ENCODE peak calls at places on chromosomes 2 and 18, in five cellular contexts. R, S, Q, K and J are unnamed samples.
A peak's percentile ranks its signal among the peaks of the same experiment; 100 is the strongest.

GRCh38 chr2:148653437-148653836 is 8.9 kb downstream of the EPC2 start:
- DNase-seq in R (no peak), S (no peak), Q (no peak), K (no peak), J (peak; percentile 18)

GRCh38 chr18:59915606-59916005 is 15.8 kb downstream of the PMAIP1 start:
- DNase-seq in R (no peak), S (no peak), Q (no peak), K (peak; percentile 38), J (no peak)

GRCh38 chr2:28497206-28497605 is 1.3 kb downstream of the PLB1 start:
- DNase-seq in R (no peak), S (no peak), Q (no peak), K (no peak), J (no peak)

GRCh38 chr2:137847443-137847842 is 116.8 kb upstream of the HNMT start:
- DNase-seq in R (no peak), S (no peak), Q (no peak), K (no peak), J (no peak)

GRCh38 chr2:200161458-200161857 is 145.0 kb upstream of the SPATS2L start:
- DNase-seq in R (no peak), S (no peak), Q (no peak), K (no peak), J (no peak)

GRCh38 chr2:237996041-237996593 is 29.3 kb downstream of the UBE2F start:
- DNase-seq in R (no peak), S (no peak), Q (no peak), K (peak; percentile 75), J (no peak)

GRCh38 chr2:11775384-11775783 is 29.0 kb downstream of the LPIN1 start:
- DNase-seq in R (peak; percentile 61), S (no peak), Q (no peak), K (peak; percentile 78), J (peak; percentile 59)

GRCh38 chr2:23545811-23546210 is 160.8 kb downstream of the KLHL29 start:
- DNase-seq in R (no peak), S (no peak), Q (no peak), K (no peak), J (no peak)

GRCh38 chr2:141878016-141878415 is 252.8 kb downstream of the LRP1B start:
- DNase-seq in R (no peak), S (no peak), Q (no peak), K (no peak), J (no peak)

GRCh38 chr2:214808481-214808931 is 977 bp downstream of the BARD1 start:
- DNase-seq in R (peak; percentile 14), S (no peak), Q (no peak), K (peak; percentile 18), J (peak; percentile 8)

GRCh38 chr2:72148391-72148974 is 821 bp upstream of the CYP26B1 start:
- DNase-seq in R (no peak), S (no peak), Q (no peak), K (peak; percentile 52), J (no peak)

GRCh38 chr2:207135801-207136457 is 29.8 kb downstream of the KLF7 start:
- DNase-seq in R (no peak), S (no peak), Q (no peak), K (no peak), J (no peak)

GRCh38 chr2:234606906-234607305 is 110.0 kb upstream of the ARL4C start:
- DNase-seq in R (no peak), S (no peak), Q (no peak), K (no peak), J (no peak)

GRCh38 chr18:57910817-57911216 is 107.7 kb upstream of the ATP8B1 start:
- DNase-seq in R (no peak), S (no peak), Q (no peak), K (no peak), J (peak; percentile 2)

GRCh38 chr2:148519013-148519412 is 125.5 kb upstream of the EPC2 start:
- DNase-seq in R (no peak), S (no peak), Q (no peak), K (no peak), J (no peak)

GRCh38 chr2:111636905-111637304 is 247.1 kb downstream of the ANAPC1 start:
- DNase-seq in R (no peak), S (no peak), Q (no peak), K (no peak), J (no peak)

GRCh38 chr2:174688079-174688478 is 76.2 kb downstream of the CHRNA1 start:
- DNase-seq in R (peak; percentile 41), S (peak; percentile 8), Q (no peak), K (peak; percentile 79), J (peak; percentile 61)

GRCh38 chr18:46754661-46755292 is 2.1 kb downstream of the ST8SIA5 start:
- DNase-seq in R (no peak), S (no peak), Q (peak; percentile 17), K (no peak), J (no peak)

GRCh38 chr2:222319576-222320440 is 21.0 kb upstream of the PAX3 start:
- DNase-seq in R (no peak), S (no peak), Q (peak; percentile 58), K (peak; percentile 35), J (peak; percentile 5)

GRCh38 chr2:208477741-208478140 is 71.1 kb downstream of the PTH2R start:
- DNase-seq in R (no peak), S (no peak), Q (no peak), K (no peak), J (no peak)

GRCh38 chr2:18074476-18074875 is 196.0 kb downstream of the KCNS3 start:
- DNase-seq in R (no peak), S (no peak), Q (no peak), K (no peak), J (no peak)

GRCh38 chr18:41351430-41351829 is 603.6 kb upstream of the PIK3C3 start:
- DNase-seq in R (no peak), S (no peak), Q (no peak), K (no peak), J (no peak)

GRCh38 chr2:85952196-85952734 is 63.5 kb upstream of the ST3GAL5 start:
- DNase-seq in R (no peak), S (no peak), Q (no peak), K (no peak), J (no peak)

GRCh38 chr2:11807156-11808015 is 61.0 kb downstream of the LPIN1 start:
- DNase-seq in R (no peak), S (no peak), Q (no peak), K (no peak), J (no peak)

GRCh38 chr2:113967272-113967671 is 77.4 kb downstream of the ACTR3 start:
- DNase-seq in R (no peak), S (no peak), Q (no peak), K (no peak), J (no peak)

GRCh38 chr2:49165662-49166061 is 11.3 kb upstream of the FSHR start:
- DNase-seq in R (no peak), S (no peak), Q (no peak), K (no peak), J (no peak)

GRCh38 chr18:32429427-32429826 is 41.3 kb downstream of the GAREM1 start:
- DNase-seq in R (peak; percentile 49), S (no peak), Q (no peak), K (no peak), J (no peak)
- H3K4me1 ChIP-seq in R (peaks cover 2% of the 10 kb centered on the region), S (no peaks in the 10 kb centered on the region), Q (no peaks in the 10 kb centered on the region), K (peaks cover 21% of the 10 kb centered on the region), J (no peaks in the 10 kb centered on the region)

DNA sequence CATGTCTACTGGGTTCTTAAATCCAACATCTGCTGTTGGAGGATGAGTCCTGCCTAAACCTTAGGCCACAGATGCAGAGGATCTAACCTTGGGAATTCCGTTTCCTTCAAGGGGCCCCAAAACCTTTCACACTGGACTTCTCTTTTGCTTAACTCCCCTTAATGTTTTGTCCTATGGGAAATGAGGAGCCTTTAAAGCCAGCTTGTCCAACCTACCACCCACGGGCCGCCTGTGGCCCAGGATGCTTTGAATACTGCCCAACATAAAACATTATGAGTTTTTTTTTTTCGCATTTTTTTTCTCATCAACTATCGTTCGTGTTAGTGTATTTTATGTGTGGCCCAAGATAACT is 157.2 kb upstream of the SLC1A4 start:
- DNase-seq in R (no peak), S (no peak), Q (no peak), K (no peak), J (no peak)
- H3K27ac ChIP-seq in R (peak overlapping the region; percentile 81), S (peak overlapping the region; percentile 80), Q (no peak overlapping the region), K (peak overlapping the region; percentile 93), J (no peak overlapping the region)

GRCh38 chr2:42787424-42787787 is 5.0 kb downstream of the HAAO start:
- DNase-seq in R (no peak), S (no peak), Q (no peak), K (no peak), J (no peak)
- H3K4me1 ChIP-seq in R (no peaks in the 10 kb centered on the region), S (no peaks in the 10 kb centered on the region), Q (no peaks in the 10 kb centered on the region), K (no peaks in the 10 kb centered on the region), J (no peaks in the 10 kb centered on the region)

DNA sequence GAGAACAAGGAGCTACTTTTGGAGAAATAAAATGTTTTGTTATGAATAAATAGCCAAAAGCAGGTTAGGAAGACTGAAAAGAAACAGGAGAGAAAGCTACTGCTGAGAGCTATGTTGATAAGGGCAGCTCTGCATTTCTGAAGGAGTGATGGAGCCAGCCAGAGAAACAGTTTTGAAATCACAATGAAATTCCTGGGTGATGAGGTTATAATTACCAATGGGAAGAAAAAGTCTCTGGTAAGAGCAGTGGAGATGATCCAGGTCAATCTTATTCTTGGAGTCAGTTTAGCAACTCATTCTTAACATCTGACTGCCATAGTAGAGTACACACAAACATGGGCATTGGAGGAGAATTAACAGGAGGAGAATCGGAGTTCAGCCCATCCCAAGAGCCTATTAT is 2.4 kb downstream of the ALKAL2 start:
- DNase-seq in R (no peak), S (no peak), Q (no peak), K (peak; percentile 86), J (no peak)
- H3K27ac ChIP-seq in R (no peak overlapping the region), S (no peak overlapping the region), Q (peak overlapping the region; percentile 53), K (peak overlapping the region; percentile 44), J (no peak overlapping the region)

GRCh38 chr18:48446582-48447225 is 37.5 kb upstream of the ZBTB7C start:
- DNase-seq in R (peak; percentile 83), S (peak; percentile 57), Q (peak; percentile 93), K (peak; percentile 87), J (peak; percentile 54)

GRCh38 chr18:48441405-48441881 is 32.3 kb upstream of the ZBTB7C start:
- DNase-seq in R (no peak), S (no peak), Q (peak; percentile 40), K (peak; percentile 26), J (no peak)

GRCh38 chr18:48442761-48443160 is 33.6 kb upstream of the ZBTB7C start:
- DNase-seq in R (no peak), S (no peak), Q (no peak), K (peak; percentile 71), J (no peak)

GRCh38 chr18:48440924-48441323 is 31.7 kb upstream of the ZBTB7C start:
- DNase-seq in R (no peak), S (no peak), Q (no peak), K (no peak), J (no peak)

GRCh38 chr18:48445540-48445939 is 36.4 kb upstream of the ZBTB7C start:
- DNase-seq in R (peak; percentile 89), S (peak; percentile 62), Q (peak; percentile 88), K (peak; percentile 89), J (peak; percentile 56)
- H3K4me1 ChIP-seq in R (no peaks in the 10 kb centered on the region), S (no peaks in the 10 kb centered on the region), Q (peaks cover 29% of the 10 kb centered on the region), K (no peaks in the 10 kb centered on the region), J (no peaks in the 10 kb centered on the region)

GRCh38 chr2:183079335-183079775 is 808 bp downstream of the DUSP19 start:
- DNase-seq in R (peak; percentile 35), S (no peak), Q (peak; percentile 40), K (peak; percentile 68), J (no peak)
- H3K27ac ChIP-seq in R (peak overlapping the region; percentile 68), S (peak overlapping the region; percentile 75), Q (peak overlapping the region; percentile 78), K (peak overlapping the region; percentile 32), J (no peak overlapping the region)

DNA sequence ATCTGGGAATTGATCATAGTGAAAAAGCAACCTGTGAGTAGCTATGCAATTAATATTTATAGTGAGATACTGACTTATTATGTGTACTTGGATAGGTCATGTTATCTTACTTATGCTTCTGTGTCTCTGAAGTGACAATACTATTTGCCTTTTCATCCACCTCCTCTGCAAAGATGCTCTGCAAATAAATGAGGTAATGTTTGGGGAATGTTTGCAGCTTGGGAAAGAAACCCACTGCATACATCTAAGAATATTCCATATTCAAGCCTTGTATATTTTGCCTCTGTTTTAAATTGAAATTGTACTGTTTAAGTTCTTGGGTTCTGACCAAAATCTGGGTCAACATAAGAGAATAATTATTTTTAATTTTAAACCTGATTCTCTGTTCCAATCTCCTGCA is 217.4 kb upstream of the DTNA start:
- DNase-seq in R (no peak), S (no peak), Q (no peak), K (peak; percentile 30), J (no peak)
- H3K4me1 ChIP-seq in R (no peaks in the 10 kb centered on the region), S (no peaks in the 10 kb centered on the region), Q (no peaks in the 10 kb centered on the region), K (peaks cover 11% of the 10 kb centered on the region), J (no peaks in the 10 kb centered on the region)